ENCODE peak calls at places on chromosomes 16 and 17, in ten cellular contexts. P, B, X, T, E, U, W, F, Y and L are unnamed samples.

GRCh38 chr17:48568499-48569259 is 9.5 kb downstream of the HOXB4 start:
- DNase-seq in P (no peak), B (peak), X (no peak), T (no peak), E (no peak), U (no peak), W (no peak), F (peak), Y (no peak), L (no peak)

GRCh38 chr16:51245306-51245705 is 94.2 kb upstream of the SALL1 start:
- DNase-seq in P (no peak), B (no peak), X (no peak), T (no peak), E (no peak), U (no peak), W (no peak), F (no peak), Y (no peak), L (peak)

GRCh38 chr17:71460943-71461342 is 659.9 kb upstream of the SOX9 start:
- DNase-seq in P (peak), B (no peak), X (peak), T (no peak), E (no peak), U (no peak), W (no peak), F (peak), Y (peak), L (no peak)

GRCh38 chr17:41785876-41786226 is 660 bp downstream of the JUP start:
- DNase-seq in P (no peak), B (peak), X (peak), T (peak), E (peak), U (no peak), W (peak), F (no peak), Y (peak), L (peak)

GRCh38 chr17:69733171-69734014 is 318.9 kb downstream of the MAP2K6 start:
- DNase-seq in P (no peak), B (peak), X (no peak), T (peak), E (no peak), U (peak), W (peak), F (peak), Y (peak), L (no peak)

GRCh38 chr17:51703364-51704341 is 443.3 kb downstream of the UTP18 start:
- DNase-seq in P (no peak), B (peak), X (peak), T (peak), E (no peak), U (peak), W (peak), F (no peak), Y (no peak), L (peak)

GRCh38 chr16:85422124-85422373 is 191.1 kb upstream of the GSE1 start:
- DNase-seq in P (no peak), B (no peak), X (peak), T (no peak), E (no peak), U (no peak), W (no peak), F (no peak), Y (no peak), L (no peak)

GRCh38 chr17:79730437-79730768 is 340 bp upstream of the ENPP7 start:
- DNase-seq in P (no peak), B (no peak), X (no peak), T (no peak), E (no peak), U (no peak), W (no peak), F (no peak), Y (no peak), L (no peak)

GRCh38 chr16:55562936-55563335 is 3.5 kb upstream of the CAPNS2 start:
- DNase-seq in P (no peak), B (peak), X (no peak), T (no peak), E (no peak), U (no peak), W (no peak), F (peak), Y (no peak), L (no peak)

GRCh38 chr17:76370261-76370993 is 14.0 kb upstream of the SPHK1 start:
- DNase-seq in P (no peak), B (peak), X (peak), T (peak), E (peak), U (peak), W (peak), F (peak), Y (peak), L (peak)

GRCh38 chr17:16374129-16374528 is 6.8 kb upstream of the UBB start:
- DNase-seq in P (no peak), B (peak), X (no peak), T (no peak), E (no peak), U (no peak), W (no peak), F (peak), Y (peak), L (no peak)

GRCh38 chr17:67246398-67246647 is 1.3 kb upstream of the HELZ start:
- DNase-seq in P (no peak), B (peak), X (no peak), T (no peak), E (no peak), U (no peak), W (no peak), F (peak), Y (no peak), L (no peak)

GRCh38 chr16:55815320-55815719 is 17.6 kb downstream of the CES1 start:
- DNase-seq in P (no peak), B (no peak), X (no peak), T (no peak), E (no peak), U (no peak), W (no peak), F (no peak), Y (no peak), L (no peak)

DNA sequence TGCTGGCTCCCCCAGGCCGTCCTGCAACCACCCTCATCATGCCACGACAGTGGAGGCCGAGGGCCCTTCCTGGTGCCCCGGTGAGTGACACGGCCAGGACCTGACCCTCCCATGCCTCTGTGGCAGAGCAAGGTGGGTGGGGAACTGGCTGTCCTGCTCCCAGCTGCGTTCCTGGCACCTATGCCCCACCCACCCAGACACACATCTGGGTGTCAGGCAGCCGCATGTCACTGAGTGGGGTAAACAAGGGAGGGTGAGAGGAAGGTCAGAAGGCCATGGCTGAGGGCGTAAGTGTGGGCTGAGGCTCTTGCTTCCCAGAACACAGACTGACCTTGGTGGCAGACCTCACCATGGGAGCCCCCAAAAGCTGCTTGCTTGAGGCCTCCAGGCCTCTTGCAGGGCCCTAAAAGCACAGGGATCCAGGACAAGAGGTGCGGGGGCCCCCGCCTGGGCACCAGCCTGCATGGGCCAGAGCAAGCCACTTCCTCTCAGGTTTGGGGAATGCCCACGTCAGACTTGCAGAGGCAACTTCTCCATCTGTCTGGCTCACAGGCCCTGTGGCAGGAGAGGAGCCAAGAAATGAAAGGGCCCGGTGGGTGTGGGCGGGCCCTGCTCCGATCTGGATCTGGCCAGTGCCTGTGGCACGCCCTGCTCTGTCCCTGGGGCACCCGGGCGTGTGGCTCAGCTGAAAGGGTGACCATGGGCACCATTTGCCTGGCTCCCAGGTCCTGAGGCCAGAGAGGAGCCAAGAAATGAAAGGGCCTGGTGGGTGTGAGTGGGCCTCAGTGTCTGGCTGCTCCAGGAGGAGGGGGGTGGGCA is 3.9 kb upstream of the CCDC57 start:
- DNase-seq in P (peak), B (peak), X (peak), T (peak), E (no peak), U (peak), W (peak), F (peak), Y (peak), L (no peak)
- TF ChIP-seq POLR2A in P (no peak), B (no peak), X (peak), T (no peak), E (no peak), U (peak), W (peak), F (no peak), Y (no peak), L (no peak)

DNA sequence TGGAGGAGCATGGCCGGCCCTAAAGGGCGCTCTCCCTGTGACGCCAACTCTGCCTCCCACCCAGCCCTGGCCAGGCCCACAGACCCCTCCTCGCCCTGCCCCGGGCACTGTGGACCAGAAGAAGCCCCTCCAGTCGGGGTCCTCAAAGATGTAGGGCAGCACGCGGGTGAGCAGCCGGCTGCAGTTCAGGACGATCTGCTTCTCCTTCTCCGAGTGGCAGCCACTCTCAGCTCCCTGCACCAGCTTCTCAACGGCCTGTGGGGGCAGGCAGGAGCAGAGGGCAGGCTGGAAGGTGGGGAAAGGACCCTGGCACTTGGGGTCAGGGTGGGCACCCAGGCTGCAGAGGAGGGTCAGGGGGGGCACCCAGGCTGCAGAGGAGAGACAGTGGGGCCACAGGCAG is 8.9 kb downstream of the HID1 start:
- DNase-seq in P (no peak), B (no peak), X (no peak), T (no peak), E (no peak), U (no peak), W (no peak), F (no peak), Y (no peak), L (no peak)
- TF ChIP-seq CTCF in P (no peak), B (no peak), X (no peak), T (no peak), E (no peak), U (no peak), W (no peak), F (peak), Y (no peak), L (no peak)

GRCh38 chr17:78374631-78375274 is 3.7 kb upstream of the PGS1 start:
- DNase-seq in P (no peak), B (peak), X (no peak), T (peak), E (no peak), U (no peak), W (no peak), F (peak), Y (no peak), L (no peak)
- TF ChIP-seq POLR2A in P (no peak), B (no peak), X (no peak), T (no peak), E (no peak), U (no peak), W (no peak), F (peak), Y (no peak), L (no peak)

DNA sequence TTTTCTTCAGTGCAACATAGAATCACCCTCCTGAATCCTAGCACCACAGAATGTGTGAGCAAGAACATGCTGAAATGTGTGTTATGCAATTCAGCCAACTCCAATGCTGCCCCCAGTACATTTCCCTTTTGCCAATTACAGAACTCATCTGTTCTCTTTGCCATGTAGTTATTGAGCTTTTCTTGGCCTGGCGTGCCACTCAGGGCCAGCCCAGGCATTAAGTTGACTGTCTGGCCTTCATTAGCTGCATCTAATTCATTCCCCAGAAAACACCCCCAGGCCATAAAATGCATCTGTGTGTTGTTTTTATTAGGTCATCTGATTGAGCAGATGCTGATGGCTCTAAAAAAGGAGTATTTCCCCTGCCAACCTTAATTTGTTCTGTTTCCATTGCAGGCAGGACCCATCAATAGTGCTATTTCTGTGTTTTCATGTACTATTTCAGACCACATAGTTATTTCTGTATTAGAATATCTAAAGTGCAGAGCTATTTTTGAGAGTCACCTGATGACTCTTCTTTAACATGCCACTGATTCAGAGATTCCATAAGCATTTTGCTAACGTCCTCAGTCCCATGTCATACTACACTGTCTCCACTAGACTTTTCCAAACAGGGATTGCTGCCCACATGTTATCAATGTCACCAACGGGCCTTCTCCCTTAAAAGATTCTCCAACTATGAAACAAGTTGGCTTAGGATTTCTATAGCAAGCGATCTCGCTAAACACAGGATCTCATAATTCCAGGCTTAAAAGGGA is 969.7 kb downstream of the CDH11 start:
- DNase-seq in P (no peak), B (no peak), X (no peak), T (no peak), E (no peak), U (no peak), W (no peak), F (no peak), Y (no peak), L (no peak)
- TF ChIP-seq CTCF in P (no peak), B (no peak), X (no peak), T (no peak), E (no peak), U (no peak), W (no peak), F (no peak), Y (no peak), L (no peak)

DNA sequence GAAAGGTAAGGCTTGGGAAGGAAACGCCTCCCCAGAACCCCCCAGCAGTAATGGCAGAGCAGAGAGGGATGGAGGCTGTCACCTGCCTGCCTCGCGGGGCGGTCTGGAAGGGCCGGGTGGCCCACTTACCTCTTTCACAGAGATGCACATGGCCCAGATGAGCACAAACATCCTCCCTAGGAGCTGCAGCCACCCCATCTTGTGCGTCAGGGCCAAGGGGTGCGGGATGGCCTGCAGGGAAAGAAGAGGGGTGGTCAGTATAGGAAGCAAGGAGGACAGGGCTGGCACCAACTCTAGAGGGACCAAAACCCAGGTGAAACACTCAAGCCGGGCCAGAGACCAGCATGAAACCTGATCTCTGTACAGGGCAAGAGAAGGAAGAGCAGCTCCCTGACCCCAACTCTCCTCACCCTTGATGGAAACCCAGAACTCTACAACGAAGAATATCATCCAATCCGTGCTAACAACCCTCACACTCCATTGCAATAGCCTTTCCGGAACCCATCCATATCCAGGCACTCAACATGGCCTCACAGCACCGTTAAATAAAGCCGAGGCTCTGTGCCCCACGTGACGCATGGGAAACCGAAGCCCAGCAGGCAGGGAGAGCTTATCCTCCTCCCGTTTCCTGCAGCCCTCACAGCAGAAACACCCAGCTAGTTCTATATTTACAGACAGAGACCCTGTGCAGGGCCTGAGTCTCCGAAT is 29.6 kb downstream of the TRPV3 start:
- DNase-seq in P (no peak), B (no peak), X (no peak), T (no peak), E (no peak), U (no peak), W (no peak), F (no peak), Y (no peak), L (no peak)
- TF ChIP-seq POLR2A in P (no peak), B (no peak), X (no peak), T (no peak), E (no peak), U (no peak), W (no peak), F (no peak), Y (no peak), L (no peak)

DNA sequence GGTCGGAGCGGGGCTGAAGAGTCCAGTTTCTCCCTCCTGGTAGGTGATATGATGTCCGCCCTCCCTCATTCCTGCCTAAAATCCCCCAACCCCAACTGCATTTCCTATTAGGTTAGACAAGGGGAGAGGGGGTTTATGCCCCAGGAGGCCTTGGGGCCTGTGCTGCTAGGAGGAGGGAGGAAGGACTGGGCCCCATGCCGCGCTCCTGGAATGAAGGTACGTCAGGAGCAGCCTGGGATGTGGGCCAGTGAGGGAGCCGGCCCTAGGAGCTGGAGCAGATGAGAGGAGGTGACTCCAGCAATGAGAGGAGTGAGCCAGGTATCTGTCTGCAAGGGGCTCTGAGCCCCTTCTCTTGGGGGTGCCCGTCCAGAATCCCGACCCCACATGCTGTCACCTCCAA is 46.9 kb upstream of the CDC42EP4 start:
- DNase-seq in P (no peak), B (no peak), X (peak), T (no peak), E (no peak), U (no peak), W (peak), F (no peak), Y (no peak), L (no peak)
- TF ChIP-seq CTCF in P (no peak), B (no peak), X (no peak), T (no peak), E (no peak), U (no peak), W (no peak), F (no peak), Y (no peak), L (no peak)

DNA sequence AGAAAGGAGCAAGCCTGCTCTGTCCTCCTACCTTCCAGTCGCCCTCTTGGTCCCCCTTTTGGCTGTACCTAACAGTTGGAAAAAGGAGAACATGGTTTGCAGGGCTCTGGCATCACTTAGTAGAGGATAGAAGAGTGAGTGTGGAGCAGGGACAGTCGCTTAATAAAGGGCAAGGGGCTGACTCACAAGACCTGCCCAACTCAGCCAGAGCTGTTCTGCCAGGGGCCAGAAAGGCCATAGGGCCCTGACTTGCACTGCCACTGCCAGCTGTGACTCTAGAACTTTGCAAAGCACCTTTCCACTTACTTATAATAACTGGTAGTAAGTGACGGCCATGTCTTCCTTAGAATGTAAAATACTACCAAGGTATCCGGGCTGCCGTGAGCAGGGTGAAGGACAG is 13.5 kb downstream of the PRMT7 start:
- DNase-seq in P (no peak), B (no peak), X (no peak), T (no peak), E (no peak), U (peak), W (no peak), F (no peak), Y (no peak), L (no peak)
- TF ChIP-seq POLR2A in P (no peak), B (no peak), X (no peak), T (no peak), E (no peak), U (no peak), W (no peak), F (no peak), Y (no peak), L (no peak)

GRCh38 chr17:78409191-78409621 is 30.8 kb downstream of the PGS1 start:
- DNase-seq in P (no peak), B (no peak), X (peak), T (no peak), E (no peak), U (no peak), W (peak), F (no peak), Y (peak), L (no peak)

GRCh38 chr17:78414178-78415162 is 36.0 kb downstream of the PGS1 start:
- DNase-seq in P (no peak), B (no peak), X (no peak), T (no peak), E (no peak), U (no peak), W (no peak), F (no peak), Y (no peak), L (no peak)

GRCh38 chr17:78411241-78411855 is 32.9 kb downstream of the PGS1 start:
- DNase-seq in P (no peak), B (peak), X (no peak), T (peak), E (peak), U (peak), W (no peak), F (no peak), Y (no peak), L (no peak)

GRCh38 chr17:78415821-78416301 is 37.4 kb downstream of the PGS1 start:
- DNase-seq in P (no peak), B (peak), X (no peak), T (no peak), E (no peak), U (no peak), W (no peak), F (peak), Y (no peak), L (no peak)

DNA sequence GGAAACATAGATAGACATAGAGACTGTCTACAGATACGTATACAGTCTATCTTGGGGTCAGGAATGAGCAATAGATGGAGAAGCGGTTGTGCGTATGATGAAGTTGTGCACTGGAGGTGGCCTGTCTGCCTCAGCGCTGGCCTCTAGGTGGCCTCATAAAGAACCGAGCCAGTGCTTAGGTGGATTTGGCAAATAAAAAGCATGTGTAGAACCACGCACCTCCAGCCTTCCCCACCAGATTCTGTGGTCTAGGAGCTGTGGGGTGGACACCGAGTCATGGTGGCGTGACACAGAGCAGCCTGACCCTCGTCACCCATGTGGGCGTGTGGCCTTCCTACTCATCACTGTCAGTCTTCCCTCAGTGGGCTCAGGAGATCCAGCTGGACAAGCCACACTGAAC is 34.0 kb downstream of the PGS1 start:
- DNase-seq in P (no peak), B (no peak), X (no peak), T (no peak), E (peak), U (no peak), W (no peak), F (peak), Y (peak), L (no peak)
- TF ChIP-seq CTCF in P (peak), B (peak), X (no peak), T (peak), E (peak), U (no peak), W (no peak), F (peak), Y (peak), L (no peak)